ENCODE peak calls at places on chromosome 20, in eight cellular contexts. A is T-helper 17 cell, H is ascending aorta, W is NCI-H774, G is stomach, V is Peyer's patch, L is esophagus muscularis mucosa, E is WTC11. B is an unnamed sample.

GRCh38 chr20:25991051-25991755 is 294.6 kb upstream of the ZNF337 start:
- DNase-seq in A (no peak), H (no peak), W (no peak), G (no peak), V (no peak), L (no peak), E (no peak), B (no peak)

GRCh38 chr20:6468751-6469150 is 298.7 kb upstream of the BMP2 start:
- DNase-seq in A (no peak), H (no peak), W (no peak), G (no peak), V (no peak), L (no peak), E (no peak), B (no peak)

GRCh38 chr20:50283922-50284810 is 93.5 kb downstream of the CEBPB start:
- DNase-seq in A (no peak), H (no peak), W (peak), G (peak), V (peak), L (no peak), E (no peak), B (no peak)

GRCh38 chr20:1215386-1216170 is 10.3 kb upstream of the RAD21L1 start:
- DNase-seq in A (no peak), H (no peak), W (no peak), G (no peak), V (no peak), L (no peak), E (no peak), B (no peak)

GRCh38 chr20:62203378-62204030 is 16.6 kb downstream of the HRH3 start:
- DNase-seq in A (no peak), H (no peak), W (no peak), G (no peak), V (no peak), L (no peak), E (no peak), B (no peak)

GRCh38 chr20:35702051-35702823 is 3.0 kb downstream of the ROMO1 start:
- DNase-seq in A (no peak), H (no peak), W (no peak), G (no peak), V (no peak), L (no peak), E (no peak), B (no peak)

GRCh38 chr20:43988867-43989266 is 74.2 kb downstream of the TOX2 start:
- DNase-seq in A (no peak), H (no peak), W (no peak), G (no peak), V (no peak), L (no peak), E (no peak), B (no peak)

GRCh38 chr20:59082077-59082740 is 39.6 kb upstream of the PRELID3B start:
- DNase-seq in A (no peak), H (no peak), W (no peak), G (no peak), V (no peak), L (no peak), E (no peak), B (no peak)

GRCh38 chr20:23162887-23163286 is 76.8 kb upstream of the CD93 start:
- DNase-seq in A (no peak), H (no peak), W (no peak), G (no peak), V (no peak), L (peak), E (no peak), B (no peak)

GRCh38 chr20:57432874-57433491 is 41.8 kb downstream of the RBM38 start:
- DNase-seq in A (peak), H (peak), W (no peak), G (peak), V (peak), L (no peak), E (no peak), B (peak)